ENCODE peak calls at places on chromosomes 7 and 10, in ten cellular contexts. One of them, this sample, is unnamed.
A peak's percentile ranks its signal among the peaks of the same experiment; 100 is the strongest.

GRCh38 chr10:72242675-72243074 is 26.6 kb upstream of the ASCC1 start:
- DNase-seq in spleen: peak; percentile 84
- DNase-seq in lung: peak; percentile 63
- DNase-seq in lower leg skin: peak; percentile 74
- DNase-seq in AG04450: no peak
- DNase-seq in SK-N-SH: no peak
- DNase-seq in fibroblast of pulmonary artery: peak; percentile 97
- DNase-seq in brain microvascular endothelial cell: no peak
- DNase-seq in effector memory CD4-positive, alpha-beta T cell: no peak
- DNase-seq in GM12865: no peak
- DNase-seq in this sample: no peak

GRCh38 chr7:92135490-92135889 is 1.2 kb upstream of the CYP51A1 start:
- DNase-seq in spleen: no peak
- DNase-seq in lung: no peak
- DNase-seq in lower leg skin: no peak
- DNase-seq in AG04450: no peak
- DNase-seq in SK-N-SH: no peak
- DNase-seq in fibroblast of pulmonary artery: peak; percentile 43
- DNase-seq in brain microvascular endothelial cell: no peak
- DNase-seq in effector memory CD4-positive, alpha-beta T cell: no peak
- DNase-seq in GM12865: peak; percentile 3
- DNase-seq in this sample: no peak

GRCh38 chr7:151276651-151277590 is 28.4 kb upstream of the SMARCD3 start:
- DNase-seq in spleen: peak; percentile 87
- DNase-seq in lung: no peak
- DNase-seq in lower leg skin: no peak
- DNase-seq in AG04450: peak; percentile 15
- DNase-seq in SK-N-SH: peak; percentile 98
- DNase-seq in fibroblast of pulmonary artery: peak; percentile 68
- DNase-seq in brain microvascular endothelial cell: peak; percentile 37
- DNase-seq in effector memory CD4-positive, alpha-beta T cell: peak; percentile 8
- DNase-seq in GM12865: peak; percentile 66
- DNase-seq in this sample: no peak

GRCh38 chr7:37511852-37512377 is 63.3 kb upstream of the ELMO1 start:
- DNase-seq in spleen: no peak
- DNase-seq in lung: no peak
- DNase-seq in lower leg skin: no peak
- DNase-seq in AG04450: no peak
- DNase-seq in SK-N-SH: no peak
- DNase-seq in fibroblast of pulmonary artery: no peak
- DNase-seq in brain microvascular endothelial cell: no peak
- DNase-seq in effector memory CD4-positive, alpha-beta T cell: no peak
- DNase-seq in GM12865: no peak
- DNase-seq in this sample: no peak

GRCh38 chr7:16727736-16728135 is 25.8 kb upstream of the TSPAN13 start:
- DNase-seq in spleen: no peak
- DNase-seq in lung: no peak
- DNase-seq in lower leg skin: no peak
- DNase-seq in AG04450: no peak
- DNase-seq in SK-N-SH: no peak
- DNase-seq in fibroblast of pulmonary artery: no peak
- DNase-seq in brain microvascular endothelial cell: peak; percentile 65
- DNase-seq in effector memory CD4-positive, alpha-beta T cell: no peak
- DNase-seq in GM12865: no peak
- DNase-seq in this sample: no peak

GRCh38 chr7:4270268-4270667 is 411.8 kb upstream of the FOXK1 start:
- DNase-seq in spleen: peak; percentile 59
- DNase-seq in lung: no peak
- DNase-seq in lower leg skin: no peak
- DNase-seq in AG04450: no peak
- DNase-seq in SK-N-SH: no peak
- DNase-seq in fibroblast of pulmonary artery: no peak
- DNase-seq in brain microvascular endothelial cell: no peak
- DNase-seq in effector memory CD4-positive, alpha-beta T cell: no peak
- DNase-seq in GM12865: no peak
- DNase-seq in this sample: no peak

GRCh38 chr10:110977662-110978061 is 58.3 kb downstream of the SHOC2 start:
- DNase-seq in spleen: no peak
- DNase-seq in lung: no peak
- DNase-seq in lower leg skin: no peak
- DNase-seq in AG04450: no peak
- DNase-seq in SK-N-SH: no peak
- DNase-seq in fibroblast of pulmonary artery: no peak
- DNase-seq in brain microvascular endothelial cell: no peak
- DNase-seq in effector memory CD4-positive, alpha-beta T cell: no peak
- DNase-seq in GM12865: no peak
- DNase-seq in this sample: no peak

GRCh38 chr7:100373261-100373831 is at the start of gene PILRA:
- DNase-seq in spleen: peak; percentile 87
- DNase-seq in lung: no peak
- DNase-seq in lower leg skin: no peak
- DNase-seq in AG04450: no peak
- DNase-seq in SK-N-SH: no peak
- DNase-seq in fibroblast of pulmonary artery: peak; percentile 28
- DNase-seq in brain microvascular endothelial cell: no peak
- DNase-seq in effector memory CD4-positive, alpha-beta T cell: no peak
- DNase-seq in GM12865: no peak
- DNase-seq in this sample: no peak

GRCh38 chr7:27156901-27157716 is 634 bp upstream of the HOXA7 start:
- DNase-seq in spleen: peak; percentile 70
- DNase-seq in lung: no peak
- DNase-seq in lower leg skin: peak; percentile 28
- DNase-seq in AG04450: no peak
- DNase-seq in SK-N-SH: no peak
- DNase-seq in fibroblast of pulmonary artery: no peak
- DNase-seq in brain microvascular endothelial cell: no peak
- DNase-seq in effector memory CD4-positive, alpha-beta T cell: no peak
- DNase-seq in GM12865: no peak
- DNase-seq in this sample: no peak
- H3K4me3 ChIP-seq in spleen: peak overlapping the region; percentile 67
- H3K4me3 ChIP-seq in lung: no peak overlapping the region
- H3K4me3 ChIP-seq in lower leg skin: no peak overlapping the region
- H3K4me3 ChIP-seq in AG04450: peak overlapping the region; percentile 68
- H3K4me3 ChIP-seq in SK-N-SH: no peak overlapping the region
- H3K4me3 ChIP-seq in fibroblast of pulmonary artery: no peak overlapping the region
- H3K4me3 ChIP-seq in brain microvascular endothelial cell: no peak overlapping the region
- H3K4me3 ChIP-seq in effector memory CD4-positive, alpha-beta T cell: no peak overlapping the region
- H3K4me3 ChIP-seq in GM12865: no peak overlapping the region
- H3K4me3 ChIP-seq in this sample: peak overlapping the region; percentile 76

GRCh38 chr10:102229810-102230263 is 3.7 kb downstream of the ELOVL3 start:
- DNase-seq in spleen: peak; percentile 97
- DNase-seq in lung: peak; percentile 88
- DNase-seq in lower leg skin: peak; percentile 75
- DNase-seq in AG04450: no peak
- DNase-seq in SK-N-SH: peak; percentile 89
- DNase-seq in fibroblast of pulmonary artery: peak; percentile 79
- DNase-seq in brain microvascular endothelial cell: peak; percentile 67
- DNase-seq in effector memory CD4-positive, alpha-beta T cell: peak; percentile 70
- DNase-seq in GM12865: peak; percentile 85
- DNase-seq in this sample: no peak

GRCh38 chr10:102225646-102226541 is at the start of gene ELOVL3:
- DNase-seq in spleen: peak; percentile 94
- DNase-seq in lung: peak; percentile 95
- DNase-seq in lower leg skin: peak; percentile 92
- DNase-seq in AG04450: peak; percentile 81
- DNase-seq in SK-N-SH: peak; percentile 98
- DNase-seq in fibroblast of pulmonary artery: peak; percentile 95
- DNase-seq in brain microvascular endothelial cell: peak; percentile 94
- DNase-seq in effector memory CD4-positive, alpha-beta T cell: peak; percentile 78
- DNase-seq in GM12865: peak; percentile 94
- DNase-seq in this sample: peak; percentile 72

GRCh38 chr10:102227050-102227449 is 951 bp downstream of the ELOVL3 start:
- DNase-seq in spleen: no peak
- DNase-seq in lung: peak; percentile 55
- DNase-seq in lower leg skin: peak; percentile 35
- DNase-seq in AG04450: no peak
- DNase-seq in SK-N-SH: no peak
- DNase-seq in fibroblast of pulmonary artery: peak; percentile 73
- DNase-seq in brain microvascular endothelial cell: no peak
- DNase-seq in effector memory CD4-positive, alpha-beta T cell: no peak
- DNase-seq in GM12865: no peak
- DNase-seq in this sample: no peak

GRCh38 chr10:102222798-102223197 is 3.3 kb upstream of the ELOVL3 start:
- DNase-seq in spleen: no peak
- DNase-seq in lung: no peak
- DNase-seq in lower leg skin: no peak
- DNase-seq in AG04450: no peak
- DNase-seq in SK-N-SH: no peak
- DNase-seq in fibroblast of pulmonary artery: no peak
- DNase-seq in brain microvascular endothelial cell: no peak
- DNase-seq in effector memory CD4-positive, alpha-beta T cell: no peak
- DNase-seq in GM12865: no peak
- DNase-seq in this sample: no peak

DNA sequence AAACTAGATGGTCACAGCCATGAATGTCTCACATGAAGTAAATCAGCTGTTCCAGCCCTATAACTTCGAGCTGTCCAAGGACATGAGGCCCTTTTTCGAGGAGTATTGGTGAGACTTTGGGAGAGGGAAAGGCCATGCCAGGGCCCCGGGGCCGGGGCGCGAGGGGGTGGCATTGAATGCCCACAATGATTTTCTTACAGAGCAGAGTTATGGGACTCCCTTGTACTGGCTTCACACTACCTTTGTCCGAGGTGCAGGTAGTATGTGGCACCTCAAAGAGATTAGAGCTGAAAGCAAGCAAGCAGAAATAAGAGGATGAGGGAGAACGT is 407 bp downstream of the ELOVL3 start:
- DNase-seq in spleen: no peak
- DNase-seq in lung: no peak
- DNase-seq in lower leg skin: no peak
- DNase-seq in AG04450: no peak
- DNase-seq in SK-N-SH: no peak
- DNase-seq in fibroblast of pulmonary artery: no peak
- DNase-seq in brain microvascular endothelial cell: no peak
- DNase-seq in effector memory CD4-positive, alpha-beta T cell: no peak
- DNase-seq in GM12865: no peak
- DNase-seq in this sample: no peak
- H3K4me3 ChIP-seq in spleen: peak overlapping the region; percentile 67
- H3K4me3 ChIP-seq in lung: no peak overlapping the region
- H3K4me3 ChIP-seq in lower leg skin: no peak overlapping the region
- H3K4me3 ChIP-seq in AG04450: peak overlapping the region; percentile 49
- H3K4me3 ChIP-seq in SK-N-SH: no peak overlapping the region
- H3K4me3 ChIP-seq in fibroblast of pulmonary artery: peak overlapping the region; percentile 1
- H3K4me3 ChIP-seq in brain microvascular endothelial cell: no peak overlapping the region
- H3K4me3 ChIP-seq in effector memory CD4-positive, alpha-beta T cell: no peak overlapping the region
- H3K4me3 ChIP-seq in GM12865: peak overlapping the region; percentile 31
- H3K4me3 ChIP-seq in this sample: no peak overlapping the region

GRCh38 chr10:132961864-132962622 is 19.7 kb upstream of the CFAP46 start:
- DNase-seq in spleen: peak; percentile 86
- DNase-seq in lung: peak; percentile 72
- DNase-seq in lower leg skin: peak; percentile 55
- DNase-seq in AG04450: peak; percentile 42
- DNase-seq in SK-N-SH: peak; percentile 71
- DNase-seq in fibroblast of pulmonary artery: peak; percentile 80
- DNase-seq in brain microvascular endothelial cell: peak; percentile 62
- DNase-seq in effector memory CD4-positive, alpha-beta T cell: peak; percentile 30
- DNase-seq in GM12865: peak; percentile 45
- DNase-seq in this sample: peak; percentile 31

GRCh38 chr10:132964231-132964630 is 21.9 kb upstream of the CFAP46 start:
- DNase-seq in spleen: peak; percentile 52
- DNase-seq in lung: no peak
- DNase-seq in lower leg skin: no peak
- DNase-seq in AG04450: no peak
- DNase-seq in SK-N-SH: no peak
- DNase-seq in fibroblast of pulmonary artery: no peak
- DNase-seq in brain microvascular endothelial cell: no peak
- DNase-seq in effector memory CD4-positive, alpha-beta T cell: no peak
- DNase-seq in GM12865: no peak
- DNase-seq in this sample: no peak

GRCh38 chr10:132961420-132961803 is 19.0 kb upstream of the CFAP46 start:
- DNase-seq in spleen: no peak
- DNase-seq in lung: no peak
- DNase-seq in lower leg skin: no peak
- DNase-seq in AG04450: no peak
- DNase-seq in SK-N-SH: peak; percentile 27
- DNase-seq in fibroblast of pulmonary artery: no peak
- DNase-seq in brain microvascular endothelial cell: no peak
- DNase-seq in effector memory CD4-positive, alpha-beta T cell: no peak
- DNase-seq in GM12865: no peak
- DNase-seq in this sample: no peak

GRCh38 chr10:132963430-132963960 is 21.1 kb upstream of the CFAP46 start:
- DNase-seq in spleen: peak; percentile 61
- DNase-seq in lung: no peak
- DNase-seq in lower leg skin: no peak
- DNase-seq in AG04450: no peak
- DNase-seq in SK-N-SH: no peak
- DNase-seq in fibroblast of pulmonary artery: no peak
- DNase-seq in brain microvascular endothelial cell: no peak
- DNase-seq in effector memory CD4-positive, alpha-beta T cell: no peak
- DNase-seq in GM12865: no peak
- DNase-seq in this sample: no peak

DNA sequence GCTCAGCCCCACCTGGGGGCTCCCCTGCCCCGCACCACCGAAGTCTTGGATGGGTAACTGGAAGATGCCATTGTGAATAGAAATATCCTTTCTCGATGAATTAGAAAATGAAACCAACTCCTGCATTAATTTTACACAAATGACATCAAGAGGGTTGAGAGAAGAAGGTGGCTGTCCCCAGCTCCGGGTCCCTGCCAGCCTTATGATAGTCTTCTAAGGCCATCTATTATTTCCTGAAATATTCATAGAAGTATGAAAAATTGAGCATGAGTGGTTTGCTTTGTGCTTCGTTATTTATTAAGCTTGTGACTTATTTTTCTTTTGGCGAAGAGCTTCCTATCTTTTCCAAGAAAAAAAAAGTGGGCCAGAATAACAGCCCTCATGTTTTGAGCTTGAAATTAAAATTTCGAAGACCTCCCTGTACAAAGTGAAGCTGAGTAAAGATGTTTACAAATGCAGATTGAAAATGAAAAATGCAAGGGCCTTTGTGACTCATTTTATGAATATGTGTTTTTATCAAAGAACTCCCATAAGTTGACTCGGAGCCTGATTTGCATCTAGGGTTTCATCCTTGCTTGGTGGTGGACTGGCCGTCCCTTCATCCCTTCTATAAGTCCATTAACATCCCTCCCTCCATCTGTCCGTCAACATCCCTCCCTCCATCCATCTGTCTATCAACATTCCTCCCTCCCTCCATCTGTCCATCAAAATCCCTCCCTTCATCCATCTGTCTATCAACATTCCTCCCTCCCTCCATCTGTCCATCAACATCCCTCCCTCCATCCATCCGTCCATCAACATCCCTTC is 20.5 kb upstream of the CFAP46 start:
- DNase-seq in spleen: no peak
- DNase-seq in lung: no peak
- DNase-seq in lower leg skin: no peak
- DNase-seq in AG04450: no peak
- DNase-seq in SK-N-SH: no peak
- DNase-seq in fibroblast of pulmonary artery: peak; percentile 32
- DNase-seq in brain microvascular endothelial cell: peak; percentile 14
- DNase-seq in effector memory CD4-positive, alpha-beta T cell: no peak
- DNase-seq in GM12865: no peak
- DNase-seq in this sample: no peak
- H3K4me3 ChIP-seq in spleen: peak overlapping the region; percentile 77
- H3K4me3 ChIP-seq in lung: peak overlapping the region; percentile 16
- H3K4me3 ChIP-seq in lower leg skin: peak overlapping the region; percentile 37
- H3K4me3 ChIP-seq in AG04450: peak overlapping the region; percentile 67
- H3K4me3 ChIP-seq in SK-N-SH: peak overlapping the region; percentile 34
- H3K4me3 ChIP-seq in fibroblast of pulmonary artery: peak overlapping the region; percentile 60
- H3K4me3 ChIP-seq in brain microvascular endothelial cell: peak overlapping the region; percentile 60
- H3K4me3 ChIP-seq in effector memory CD4-positive, alpha-beta T cell: peak overlapping the region; percentile 74
- H3K4me3 ChIP-seq in GM12865: peak overlapping the region; percentile 52
- H3K4me3 ChIP-seq in this sample: peak overlapping the region; percentile 37

GRCh38 chr7:144087230-144087629 is 1.2 kb downstream of the OR2A12 start:
- DNase-seq in spleen: no peak
- DNase-seq in lung: no peak
- DNase-seq in lower leg skin: no peak
- DNase-seq in AG04450: no peak
- DNase-seq in SK-N-SH: no peak
- DNase-seq in fibroblast of pulmonary artery: no peak
- DNase-seq in brain microvascular endothelial cell: no peak
- DNase-seq in effector memory CD4-positive, alpha-beta T cell: no peak
- DNase-seq in GM12865: no peak
- DNase-seq in this sample: no peak
- H3K4me3 ChIP-seq in spleen: no peak overlapping the region
- H3K4me3 ChIP-seq in lung: no peak overlapping the region
- H3K4me3 ChIP-seq in lower leg skin: no peak overlapping the region
- H3K4me3 ChIP-seq in AG04450: no peak overlapping the region
- H3K4me3 ChIP-seq in SK-N-SH: no peak overlapping the region
- H3K4me3 ChIP-seq in fibroblast of pulmonary artery: no peak overlapping the region
- H3K4me3 ChIP-seq in brain microvascular endothelial cell: no peak overlapping the region
- H3K4me3 ChIP-seq in effector memory CD4-positive, alpha-beta T cell: no peak overlapping the region
- H3K4me3 ChIP-seq in GM12865: no peak overlapping the region
- H3K4me3 ChIP-seq in this sample: no peak overlapping the region

This sample was measured in kidney epithelial cell.